ENCODE peak calls at places on chromosomes 4 and X, in five cellular contexts. One of them, this sample, is unnamed.

GRCh38 chr4:172232966-172233365 is 419.8 kb downstream of the GALNTL6 start:
- DNase-seq in psoas muscle: no peak
- DNase-seq in fibroblast of mammary gland: no peak
- DNase-seq in stimulated activated naive CD4-positive, alpha-beta T cell: no peak
- DNase-seq in PC-3: no peak
- DNase-seq in this sample: no peak

GRCh38 chrX:27599928-27600327 is 9.8 kb downstream of the DCAF8L2 start:
- DNase-seq in psoas muscle: no peak
- DNase-seq in fibroblast of mammary gland: peak
- DNase-seq in stimulated activated naive CD4-positive, alpha-beta T cell: no peak
- DNase-seq in PC-3: peak
- DNase-seq in this sample: no peak

GRCh38 chrX:77451041-77451440 is 3.9 kb downstream of the FGF16 start:
- DNase-seq in psoas muscle: no peak
- DNase-seq in fibroblast of mammary gland: peak
- DNase-seq in stimulated activated naive CD4-positive, alpha-beta T cell: no peak
- DNase-seq in PC-3: no peak
- DNase-seq in this sample: no peak

GRCh38 chr4:6197433-6198174 is 2.7 kb downstream of the JAKMIP1 start:
- DNase-seq in psoas muscle: no peak
- DNase-seq in fibroblast of mammary gland: no peak
- DNase-seq in stimulated activated naive CD4-positive, alpha-beta T cell: no peak
- DNase-seq in PC-3: no peak
- DNase-seq in this sample: no peak

GRCh38 chrX:23372220-23372902 is 37.7 kb downstream of the PTCHD1 start:
- DNase-seq in psoas muscle: no peak
- DNase-seq in fibroblast of mammary gland: peak
- DNase-seq in stimulated activated naive CD4-positive, alpha-beta T cell: no peak
- DNase-seq in PC-3: no peak
- DNase-seq in this sample: no peak

GRCh38 chrX:72349190-72349589 is 43.5 kb upstream of the CITED1 start:
- DNase-seq in psoas muscle: no peak
- DNase-seq in fibroblast of mammary gland: peak
- DNase-seq in stimulated activated naive CD4-positive, alpha-beta T cell: no peak
- DNase-seq in PC-3: no peak
- DNase-seq in this sample: no peak

GRCh38 chr4:123419885-123420743 is 23.5 kb downstream of the SPRY1 start:
- DNase-seq in psoas muscle: no peak
- DNase-seq in fibroblast of mammary gland: no peak
- DNase-seq in stimulated activated naive CD4-positive, alpha-beta T cell: no peak
- DNase-seq in PC-3: no peak
- DNase-seq in this sample: no peak

GRCh38 chr4:76305971-76306881 is at the start of gene STBD1:
- DNase-seq in psoas muscle: peak
- DNase-seq in fibroblast of mammary gland: peak
- DNase-seq in stimulated activated naive CD4-positive, alpha-beta T cell: no peak
- DNase-seq in PC-3: peak
- DNase-seq in this sample: peak

GRCh38 chr4:124167602-124168001 is 544.9 kb downstream of the ANKRD50 start:
- DNase-seq in psoas muscle: no peak
- DNase-seq in fibroblast of mammary gland: peak
- DNase-seq in stimulated activated naive CD4-positive, alpha-beta T cell: no peak
- DNase-seq in PC-3: no peak
- DNase-seq in this sample: no peak

GRCh38 chr4:4694296-4694772 is 152.5 kb upstream of the STX18 start:
- DNase-seq in psoas muscle: no peak
- DNase-seq in fibroblast of mammary gland: peak
- DNase-seq in stimulated activated naive CD4-positive, alpha-beta T cell: no peak
- DNase-seq in PC-3: no peak
- DNase-seq in this sample: no peak

GRCh38 chrX:72080800-72081199 is 50.9 kb downstream of the RTL5 start:
- DNase-seq in psoas muscle: no peak
- DNase-seq in fibroblast of mammary gland: no peak
- DNase-seq in stimulated activated naive CD4-positive, alpha-beta T cell: no peak
- DNase-seq in PC-3: no peak
- DNase-seq in this sample: no peak

GRCh38 chr4:131052646-131053045 is 1956.7 kb downstream of the C4orf33 start:
- DNase-seq in psoas muscle: no peak
- DNase-seq in fibroblast of mammary gland: no peak
- DNase-seq in stimulated activated naive CD4-positive, alpha-beta T cell: no peak
- DNase-seq in PC-3: no peak
- DNase-seq in this sample: no peak

GRCh38 chr4:121953860-121954259 is 2.0 kb upstream of the TRPC3 start:
- DNase-seq in psoas muscle: no peak
- DNase-seq in fibroblast of mammary gland: no peak
- DNase-seq in stimulated activated naive CD4-positive, alpha-beta T cell: no peak
- DNase-seq in PC-3: no peak
- DNase-seq in this sample: no peak

GRCh38 chr4:89294583-89295244 is 12.9 kb downstream of the GPRIN3 start:
- DNase-seq in psoas muscle: no peak
- DNase-seq in fibroblast of mammary gland: no peak
- DNase-seq in stimulated activated naive CD4-positive, alpha-beta T cell: peak
- DNase-seq in PC-3: no peak
- DNase-seq in this sample: no peak

GRCh38 chr4:99205104-99205979 is 13.7 kb downstream of the ADH6 start:
- DNase-seq in psoas muscle: no peak
- DNase-seq in fibroblast of mammary gland: peak
- DNase-seq in stimulated activated naive CD4-positive, alpha-beta T cell: no peak
- DNase-seq in PC-3: no peak
- DNase-seq in this sample: no peak

This sample was measured in naive thymus-derived CD4-positive, alpha-beta T cell.